ENCODE peak calls at places on chromosomes 13 and 19, in six cellular contexts. U, F, I, S, T and J are unnamed samples. For H3K4me1 and H3K27me3, the result is how much of the 10 kb centered on the place peaks cover.

GRCh38 chr19:12617646-12618045 is 6.9 kb downstream of the ZNF791 start:
- DNase-seq in F (no peak), T (no peak), U (no peak), I (peak), S (no peak), J (no peak)

GRCh38 chr19:40596608-40597328 is 4.4 kb upstream of the LTBP4 start:
- DNase-seq in S (peak), I (peak), F (no peak), U (no peak), T (peak), J (no peak)

GRCh38 chr13:24165746-24166145 is 5.2 kb downstream of the SPATA13 start:
- DNase-seq in T (no peak), S (no peak), U (no peak), F (no peak), I (no peak), J (no peak)

GRCh38 chr19:46716013-46716671 is 772 bp downstream of the PRKD2 start:
- DNase-seq in F (no peak), I (peak), T (no peak), S (peak), U (no peak), J (no peak)

GRCh38 chr19:39236527-39236926 is 8.3 kb downstream of the IFNL3 start:
- DNase-seq in T (no peak), F (peak), I (no peak), U (no peak), S (peak), J (no peak)

GRCh38 chr13:32191452-32191998 is 123.6 kb downstream of the ZAR1L start:
- DNase-seq in U (no peak), F (no peak), T (no peak), S (no peak), I (no peak), J (no peak)

GRCh38 chr13:76992548-76993001 is 694 bp downstream of the CLN5 start:
- DNase-seq in T (no peak), S (peak), U (no peak), F (peak), I (peak), J (peak)

GRCh38 chr13:79423801-79424642 is 18.0 kb upstream of the RBM26 start:
- DNase-seq in S (no peak), I (no peak), U (no peak), T (no peak), F (no peak), J (no peak)

GRCh38 chr13:73370066-73370465 is 311.3 kb downstream of the KLF5 start:
- DNase-seq in U (no peak), T (no peak), S (no peak), I (no peak), F (no peak), J (no peak)

GRCh38 chr13:31201341-31202024 is 1.7 kb downstream of the B3GLCT start:
- DNase-seq in U (no peak), S (no peak), F (no peak), T (peak), I (peak), J (no peak)

GRCh38 chr19:20359933-20360720 is 193.1 kb downstream of the ZNF486 start:
- DNase-seq in S (no peak), T (peak), F (no peak), U (no peak), I (peak), J (peak)

GRCh38 chr13:25046274-25046984 is 49.5 kb upstream of the PABPC3 start:
- DNase-seq in I (no peak), F (no peak), T (no peak), U (no peak), S (no peak), J (no peak)

GRCh38 chr19:815775-816499 is 5.8 kb downstream of the PLPPR3 start:
- DNase-seq in U (no peak), T (no peak), I (no peak), S (no peak), F (no peak), J (no peak)

GRCh38 chr13:53240316-53240715 is 211.7 kb downstream of the OLFM4 start:
- DNase-seq in I (no peak), U (no peak), S (no peak), F (no peak), T (no peak), J (no peak)

GRCh38 chr19:39997595-39998216 is 846 bp downstream of the ZNF546 start:
- DNase-seq in T (no peak), S (no peak), F (peak), I (no peak), U (no peak), J (no peak)

GRCh38 chr13:97433727-97434416 is at the start of gene RAP2A:
- DNase-seq in F (peak), T (peak), I (peak), U (peak), S (peak), J (peak)

GRCh38 chr13:79724348-79725103 is 243.6 kb downstream of the NDFIP2 start:
- DNase-seq in T (no peak), U (no peak), S (peak), I (no peak), F (no peak), J (peak)

GRCh38 chr13:79581870-79582315 is 100.9 kb downstream of the NDFIP2 start:
- DNase-seq in T (peak), F (no peak), S (no peak), I (no peak), U (peak), J (no peak)

GRCh38 chr19:11377237-11377636 is 2.8 kb downstream of the SWSAP1 start:
- DNase-seq in S (peak), I (peak), U (peak), T (peak), F (no peak), J (peak)

GRCh38 chr13:112442483-112443090 is 66.4 kb downstream of the SPACA7 start:
- DNase-seq in T (no peak), U (no peak), F (no peak), S (no peak), I (no peak), J (no peak)

GRCh38 chr13:84844473-84844872 is 954.7 kb downstream of the SLITRK6 start:
- DNase-seq in F (no peak), T (no peak), S (no peak), U (no peak), I (no peak), J (no peak)

GRCh38 chr19:53809518-53810186 is 14.5 kb downstream of the NLRP12 start:
- DNase-seq in S (no peak), I (no peak), F (no peak), T (peak), U (no peak), J (no peak)

GRCh38 chr13:83839158-83839557 is 43.1 kb downstream of the SLITRK1 start:
- DNase-seq in F (no peak), S (no peak), U (no peak), T (no peak), I (no peak), J (no peak)

GRCh38 chr13:72199640-72200039 is 332.6 kb upstream of the DACH1 start:
- DNase-seq in S (no peak), T (no peak), I (no peak), F (no peak), U (no peak), J (no peak)

GRCh38 chr19:29752450-29753025 is 37.5 kb upstream of the C19orf12 start:
- DNase-seq in U (no peak), F (no peak), S (no peak), T (no peak), I (no peak), J (no peak)

GRCh38 chr19:41415154-41415571 is 12.0 kb downstream of the B3GNT8 start:
- DNase-seq in I (peak), T (peak), F (no peak), S (no peak), U (no peak), J (no peak)

GRCh38 chr19:5801796-5802616 is 2.9 kb upstream of the NRTN start:
- DNase-seq in U (no peak), S (no peak), T (peak), F (no peak), I (no peak), J (no peak)

GRCh38 chr13:29654807-29655547 is 59.5 kb upstream of the SLC7A1 start:
- DNase-seq in F (no peak), I (no peak), S (no peak), T (no peak), U (peak), J (peak)

GRCh38 chr19:39398297-39398864 is 7.2 kb downstream of the MED29 start:
- DNase-seq in T (no peak), F (peak), U (no peak), I (peak), S (peak), J (peak)

GRCh38 chr19:29680447-29680846 is 15.2 kb downstream of the PLEKHF1 start:
- DNase-seq in I (peak), T (no peak), F (peak), S (peak), U (no peak), J (no peak)

GRCh38 chr13:107141767-107142166 is 573.8 kb upstream of the ARGLU1 start:
- DNase-seq in T (no peak), F (no peak), I (no peak), S (no peak), U (no peak), J (no peak)

GRCh38 chr13:48163066-48163465 is 68.2 kb upstream of the MED4 start:
- DNase-seq in T (no peak), S (no peak), F (no peak), I (no peak), U (no peak), J (no peak)

GRCh38 chr13:48161530-48162179 is 66.8 kb upstream of the MED4 start:
- DNase-seq in S (peak), F (no peak), I (peak), T (no peak), U (no peak), J (no peak)

GRCh38 chr13:48160879-48161278 is 66.0 kb upstream of the MED4 start:
- DNase-seq in S (no peak), F (no peak), I (no peak), T (no peak), U (no peak), J (peak)

GRCh38 chr13:48159436-48160225 is 64.7 kb upstream of the MED4 start:
- DNase-seq in F (no peak), U (peak), I (no peak), T (no peak), S (no peak), J (peak)

DNA sequence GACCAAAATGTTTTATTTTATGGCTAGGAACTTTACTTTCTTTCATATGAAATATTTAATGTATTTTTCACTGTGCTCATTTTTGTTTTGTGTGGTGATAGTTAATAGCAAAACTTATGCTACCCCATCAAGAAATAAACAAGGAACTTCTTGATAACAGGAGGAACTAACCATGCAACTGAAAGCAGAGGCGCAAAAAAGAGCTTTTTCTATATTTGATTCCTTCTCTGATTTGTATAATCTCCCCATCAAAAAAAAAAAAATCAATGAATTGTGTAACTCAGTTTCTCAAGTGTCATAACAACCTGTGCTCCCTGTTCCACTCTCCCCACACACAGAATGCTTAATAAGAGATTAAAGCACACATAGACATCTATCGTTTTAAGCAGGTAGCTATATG is 67.3 kb upstream of the MED4 start:
- DNase-seq in S (no peak), U (no peak), I (no peak), F (no peak), T (no peak), J (no peak)
- H3K4me1 ChIP-seq in S (under half), U (under half), I (under half), F (under half), T (under half), J (under half)

DNA sequence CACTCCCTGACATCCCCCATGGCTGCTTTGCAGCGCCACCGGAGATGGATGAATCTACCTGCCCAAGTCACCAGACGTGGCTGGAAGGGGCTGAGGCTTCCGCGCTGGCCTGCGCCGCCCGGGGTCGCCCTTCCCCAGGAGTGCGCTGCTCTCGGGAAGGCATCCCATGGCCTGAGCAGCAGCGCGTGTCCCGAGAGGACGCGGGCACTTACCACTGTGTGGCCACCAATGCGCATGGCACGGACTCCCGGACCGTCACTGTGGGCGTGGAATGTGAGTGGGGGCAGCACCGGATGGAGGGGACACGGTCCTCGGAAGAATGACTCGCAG is 4.6 kb downstream of the ICAM5 start:
- DNase-seq in F (no peak), I (peak), T (peak), S (peak), U (no peak), J (no peak)
- H3K27me3 ChIP-seq in F (half or more), I (under half), T (half or more), S (half or more), U (under half), J (half or more)

GRCh38 chr19:50547385-50548190 is 20.6 kb downstream of the LRRC4B start:
- DNase-seq in T (peak), S (no peak), I (no peak), U (no peak), F (no peak), J (no peak)
- H3K4me1 ChIP-seq in T (under half), S (under half), I (under half), U (under half), F (under half), J (under half)

GRCh38 chr19:13621413-13621812 is 115.1 kb upstream of the CACNA1A start:
- DNase-seq in U (peak), I (no peak), T (no peak), F (no peak), S (no peak), J (peak)
- H3K27me3 ChIP-seq in U (under half), I (under half), T (under half), F (under half), S (under half), J (under half)

DNA sequence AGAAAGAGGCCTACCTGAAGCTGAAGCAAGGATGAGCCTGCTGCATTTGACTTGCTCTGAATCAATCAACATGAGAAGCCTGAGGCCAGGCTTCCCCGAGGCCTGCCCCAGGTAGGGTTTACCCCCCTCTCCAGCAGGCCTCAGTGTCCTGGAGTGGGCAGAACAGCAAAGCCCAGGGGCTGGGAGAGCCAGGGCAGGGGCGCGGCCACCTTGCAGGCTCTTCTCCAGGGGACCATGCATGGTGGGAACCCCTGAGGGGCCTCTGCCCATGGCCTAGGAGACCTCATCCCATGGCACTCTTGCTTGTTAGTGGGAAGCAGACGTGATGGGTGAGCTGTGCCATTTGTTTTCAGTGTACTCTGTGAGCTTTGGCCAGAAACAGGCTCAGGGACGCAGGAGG is 19.9 kb upstream of the LRP3 start:
- DNase-seq in S (no peak), T (no peak), F (no peak), I (no peak), U (no peak), J (no peak)
- H3K4me1 ChIP-seq in S (under half), T (under half), F (under half), I (under half), U (under half), J (under half)

GRCh38 chr13:111407381-111408131 is 87.1 kb downstream of the TEX29 start:
- DNase-seq in U (no peak), F (no peak), I (no peak), T (no peak), S (no peak), J (no peak)

GRCh38 chr13:111411186-111411858 is 90.9 kb downstream of the TEX29 start:
- DNase-seq in F (no peak), T (no peak), S (no peak), I (no peak), U (no peak), J (no peak)

GRCh38 chr13:111409413-111409812 is 89.0 kb downstream of the TEX29 start:
- DNase-seq in S (no peak), F (no peak), U (no peak), I (no peak), T (no peak), J (no peak)

GRCh38 chr13:111412251-111412650 is 91.8 kb downstream of the TEX29 start:
- DNase-seq in T (no peak), U (no peak), S (no peak), F (no peak), I (no peak), J (no peak)

DNA sequence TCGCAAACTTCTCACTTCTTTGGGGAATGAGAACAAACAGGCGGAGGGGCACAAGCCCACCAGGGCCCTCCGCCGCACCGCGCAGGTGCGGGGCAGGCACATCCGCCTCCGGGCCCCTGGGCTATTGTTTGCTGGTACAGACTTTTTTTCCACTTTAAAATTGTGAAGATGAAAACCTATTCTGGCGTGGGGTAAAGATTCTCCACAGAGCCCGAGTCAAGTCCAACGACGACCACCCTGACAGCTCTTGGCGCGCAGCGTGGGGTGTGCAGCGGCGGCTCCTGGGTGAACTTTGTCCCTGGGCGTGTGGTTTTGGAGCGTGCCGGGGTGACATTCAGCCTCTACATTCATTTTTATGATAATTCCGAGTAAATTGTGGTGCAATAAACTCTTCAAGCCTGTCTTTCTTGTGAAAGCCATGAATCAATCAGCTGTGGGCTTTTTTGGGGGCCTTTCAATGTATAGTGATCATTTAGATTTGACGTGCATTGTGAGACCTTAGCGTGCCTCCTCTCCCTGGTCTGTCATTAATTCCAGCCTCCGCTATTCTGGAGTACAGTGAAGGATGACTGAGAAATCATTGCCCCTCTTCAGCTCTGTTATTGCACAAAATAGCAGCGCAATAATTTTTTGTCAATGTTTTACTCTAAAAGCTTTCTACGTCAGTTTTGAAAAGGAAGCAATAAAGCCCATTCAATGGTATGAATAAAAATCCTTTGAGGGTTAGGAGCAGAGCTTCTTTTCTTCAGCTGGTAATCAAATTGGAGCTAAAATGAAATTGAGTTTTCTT is 90.0 kb downstream of the TEX29 start:
- DNase-seq in F (no peak), T (no peak), S (peak), U (no peak), I (no peak), J (no peak)
- H3K27me3 ChIP-seq in F (under half), T (half or more), S (half or more), U (half or more), I (under half), J (under half)

DNA sequence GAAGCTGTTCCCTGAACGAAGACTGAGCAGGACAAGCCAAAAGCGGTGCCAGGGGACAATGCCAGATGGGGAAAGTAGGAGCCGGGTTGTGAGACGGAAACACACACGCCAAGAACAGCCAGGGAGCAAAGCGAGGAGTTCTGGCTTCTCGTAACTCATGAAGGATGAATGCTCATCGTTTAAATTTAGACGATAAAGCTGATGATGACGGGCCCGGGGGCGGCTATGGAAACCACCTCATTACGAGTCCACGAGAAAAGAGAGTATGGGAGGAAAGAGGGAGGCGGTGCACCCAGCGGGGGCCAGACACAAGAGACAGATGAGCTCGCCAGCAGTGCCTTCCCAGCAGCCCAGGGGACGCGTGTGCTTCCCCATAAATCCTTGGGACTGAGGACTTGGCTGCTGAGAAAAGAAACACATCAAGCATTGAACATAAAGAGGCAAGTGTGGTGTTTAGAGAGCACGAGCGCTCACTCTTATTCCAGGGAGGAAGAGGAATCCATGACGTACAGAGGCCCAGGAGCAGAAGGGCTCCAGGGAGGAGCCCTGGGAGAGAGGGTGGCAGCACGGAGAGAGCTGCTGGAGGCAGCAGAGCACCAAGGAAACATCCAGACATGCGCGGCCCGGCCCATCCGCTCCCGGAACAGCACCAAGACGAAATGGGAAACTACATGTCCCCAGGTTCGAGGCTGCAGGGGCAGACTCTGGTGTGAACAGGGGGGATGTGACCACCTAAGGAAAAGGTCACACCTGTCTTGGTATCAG is 70.7 kb downstream of the EPS15L1 start:
- DNase-seq in S (no peak), I (peak), T (no peak), U (no peak), F (no peak), J (no peak)
- H3K4me1 ChIP-seq in S (under half), I (under half), T (under half), U (under half), F (under half), J (under half)

DNA sequence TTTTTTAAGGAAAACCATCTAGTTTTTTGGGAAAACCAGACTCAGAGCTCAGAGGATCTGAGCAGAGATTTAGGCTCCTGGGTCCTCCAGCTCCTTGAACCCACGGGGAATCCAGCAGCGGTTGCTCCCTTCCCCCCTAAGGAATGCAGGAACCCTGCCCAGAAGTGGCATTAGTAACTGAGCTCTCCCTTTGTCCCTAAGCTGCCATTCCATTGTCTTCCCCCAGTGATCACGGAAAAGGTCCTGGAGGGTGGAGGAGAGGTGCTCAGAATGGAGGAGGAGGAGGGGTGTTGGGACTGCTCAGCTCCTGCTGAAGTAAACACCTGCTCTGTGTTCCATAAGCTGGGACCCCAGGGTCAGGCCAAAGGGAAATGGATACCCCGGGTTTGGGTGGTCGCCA is 16.8 kb upstream of the OR1M1 start:
- DNase-seq in F (no peak), I (peak), T (no peak), U (peak), S (no peak), J (no peak)
- H3K27me3 ChIP-seq in F (under half), I (under half), T (under half), U (under half), S (under half), J (under half)

GRCh38 chr19:55248704-55249103 is 10.1 kb downstream of the PPP6R1 start:
- DNase-seq in U (no peak), S (no peak), I (no peak), F (no peak), T (no peak), J (no peak)
- H3K4me1 ChIP-seq in U (under half), S (half or more), I (under half), F (half or more), T (under half), J (under half)